ENCODE peak calls at places on chromosomes 12 and 14, in six cellular contexts. A, Y, P, K, J and B are unnamed samples.

GRCh38 chr12:109888179-109889020 is 8.1 kb upstream of the GLTP start:
- DNase-seq in Y (peak), A (peak), P (peak), J (no peak), K (no peak), B (no peak)

GRCh38 chr12:128853321-128854197 is at the start of gene GLT1D1:
- DNase-seq in K (no peak), J (no peak), Y (no peak), A (no peak), P (no peak), B (no peak)

GRCh38 chr14:68961361-68961760 is 17.7 kb downstream of the ACTN1 start:
- DNase-seq in J (no peak), A (no peak), P (no peak), K (peak), Y (no peak), B (no peak)

GRCh38 chr14:71212093-71212492 is 304.8 kb downstream of the PCNX1 start:
- DNase-seq in P (no peak), A (no peak), K (no peak), J (no peak), Y (no peak), B (no peak)

GRCh38 chr12:1122803-1123202 is 131.8 kb downstream of the ERC1 start:
- DNase-seq in J (no peak), Y (no peak), K (no peak), P (no peak), A (no peak), B (no peak)

GRCh38 chr12:88493651-88494050 is 86.6 kb downstream of the KITLG start:
- DNase-seq in A (no peak), P (peak), Y (no peak), K (no peak), J (no peak), B (peak)

GRCh38 chr14:100056964-100057817 is 8.0 kb upstream of the EVL start:
- DNase-seq in P (peak), A (no peak), K (no peak), J (no peak), Y (no peak), B (no peak)

GRCh38 chr14:93748208-93749080 is 39.8 kb downstream of the PRIMA1 start:
- DNase-seq in K (no peak), J (no peak), P (no peak), A (no peak), Y (no peak), B (no peak)

GRCh38 chr12:111174283-111175108 is 194.4 kb downstream of the PHETA1 start:
- DNase-seq in J (no peak), A (no peak), P (no peak), K (no peak), Y (no peak), B (no peak)
- TF ChIP-seq CTCF in J (no peak), A (no peak), P (no peak), K (no peak), Y (no peak), B (no peak)

GRCh38 chr14:92325835-92326234 is 2.9 kb downstream of the SLC24A4 start:
- DNase-seq in A (no peak), J (peak), K (no peak), Y (no peak), P (no peak), B (no peak)
- TF ChIP-seq CTCF in A (no peak), J (no peak), K (no peak), Y (no peak), P (peak), B (no peak)

GRCh38 chr12:39798429-39798828 is 178.8 kb upstream of the ABCD2 start:
- DNase-seq in A (no peak), Y (no peak), K (no peak), J (no peak), P (no peak), B (no peak)
- TF ChIP-seq CTCF in A (no peak), Y (no peak), K (no peak), J (no peak), P (no peak), B (no peak)

DNA sequence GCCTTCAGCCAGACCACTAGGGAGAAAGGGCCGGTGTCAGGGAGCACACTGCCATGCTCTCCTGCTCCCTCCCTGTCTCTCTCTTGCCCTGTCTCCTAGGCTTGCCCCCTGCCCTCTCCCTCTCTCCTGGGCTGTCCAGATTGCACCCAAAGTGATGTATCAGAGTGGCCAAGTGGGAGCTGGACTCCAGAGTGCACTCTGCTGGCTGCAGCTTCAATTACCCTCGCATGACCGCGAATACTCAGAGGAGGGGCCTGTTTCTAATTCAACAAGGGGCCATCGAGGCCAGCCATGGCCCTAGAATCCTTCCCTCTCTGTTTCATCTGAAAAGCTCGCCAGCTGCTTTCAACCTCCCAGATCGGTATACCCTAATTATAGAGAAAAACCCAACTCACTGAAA is 206.4 kb upstream of the FKBP4 start:
- DNase-seq in Y (no peak), A (no peak), P (no peak), J (no peak), K (no peak), B (no peak)
- TF ChIP-seq CTCF in Y (no peak), A (no peak), P (no peak), J (no peak), K (no peak), B (no peak)

GRCh38 chr12:54622463-54623183 is 12.1 kb downstream of the LACRT start:
- DNase-seq in P (no peak), J (no peak), A (no peak), K (no peak), Y (no peak), B (no peak)
- TF ChIP-seq CTCF in P (peak), J (no peak), A (no peak), K (no peak), Y (no peak), B (no peak)

DNA sequence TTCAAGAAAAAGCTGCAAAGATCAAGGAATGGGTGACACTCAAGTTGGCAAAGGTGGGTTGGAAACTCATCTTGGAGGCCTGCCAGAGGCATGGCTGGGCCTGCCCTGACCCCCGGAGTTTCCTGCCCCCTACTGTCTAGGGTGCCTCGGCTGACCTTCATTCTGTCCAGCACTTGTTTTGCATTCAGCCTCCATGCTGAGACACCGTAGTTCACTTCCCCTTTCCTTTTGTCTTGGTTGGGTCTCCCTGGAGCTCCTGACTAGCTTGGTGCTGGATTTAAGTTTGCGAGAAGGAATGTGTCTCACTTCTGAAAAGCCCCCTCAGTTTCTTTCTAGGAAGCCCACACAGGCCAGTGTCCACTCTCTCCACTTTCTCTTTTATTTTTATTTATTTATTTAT is 26.5 kb downstream of the PLEKHH1 start:
- DNase-seq in Y (no peak), P (no peak), K (no peak), J (no peak), A (no peak), B (no peak)
- TF ChIP-seq CTCF in Y (no peak), P (no peak), K (no peak), J (no peak), A (no peak), B (no peak)

GRCh38 chr12:30756074-30756473 is 1.3 kb upstream of the CAPRIN2 start:
- DNase-seq in K (no peak), Y (no peak), A (no peak), J (peak), P (no peak), B (no peak)
- TF ChIP-seq CTCF in K (no peak), Y (no peak), A (no peak), J (no peak), P (no peak), B (no peak)

GRCh38 chr12:106721931-106722330 is 52.6 kb upstream of the RIC8B start:
- DNase-seq in Y (no peak), J (no peak), A (no peak), K (no peak), P (no peak), B (no peak)

GRCh38 chr12:106723416-106723815 is 51.1 kb upstream of the RIC8B start:
- DNase-seq in Y (no peak), J (no peak), K (no peak), P (no peak), A (no peak), B (no peak)

GRCh38 chr12:106724116-106724515 is 50.4 kb upstream of the RIC8B start:
- DNase-seq in A (no peak), P (no peak), Y (no peak), J (no peak), K (no peak), B (no peak)

GRCh38 chr12:106724934-106725333 is 49.5 kb upstream of the RIC8B start:
- DNase-seq in K (no peak), J (no peak), P (no peak), A (no peak), Y (no peak), B (no peak)

DNA sequence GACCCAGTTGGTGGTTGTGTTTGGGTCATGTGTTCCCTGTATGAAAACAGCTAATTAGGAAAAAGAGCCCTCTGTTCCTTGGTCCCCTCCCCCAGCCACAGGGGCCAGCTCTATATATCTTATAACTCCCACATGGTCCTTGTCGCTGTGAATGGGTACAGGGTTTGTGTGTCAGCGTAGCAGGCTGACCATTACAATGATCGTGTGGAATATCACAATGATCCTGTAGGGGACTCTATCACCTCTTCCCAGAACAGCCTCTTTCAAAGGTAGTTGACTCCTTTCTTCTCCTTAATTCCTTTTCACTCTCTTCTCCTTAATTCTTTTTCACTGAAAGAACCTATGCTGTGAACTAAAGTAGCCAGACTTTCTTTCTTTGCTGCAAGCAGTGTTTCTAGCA is 51.6 kb upstream of the RIC8B start:
- DNase-seq in P (no peak), K (no peak), J (no peak), A (no peak), Y (no peak), B (no peak)
- TF ChIP-seq CTCF in P (no peak), K (no peak), J (no peak), A (no peak), Y (no peak), B (no peak)

GRCh38 chr14:47872588-47872987 is 197.2 kb upstream of the MDGA2 start:
- DNase-seq in Y (no peak), A (no peak), P (no peak), J (no peak), K (no peak), B (no peak)
- TF ChIP-seq CTCF in Y (no peak), A (no peak), P (no peak), J (no peak), K (no peak), B (no peak)

GRCh38 chr14:23352506-23353432 is at the start of gene SLC22A17:
- DNase-seq in Y (peak), P (peak), K (peak), J (peak), A (peak), B (peak)
- TF ChIP-seq CTCF in Y (no peak), P (peak), K (peak), J (no peak), A (peak), B (no peak)